ENCODE peak calls at places on chromosomes 6 and 20, in nine cellular contexts. One of them, this sample, is unnamed.

GRCh38 chr20:36573103-36573797 is at the start of gene TGIF2:
- DNase-seq in H1: peak
- DNase-seq in body of pancreas: peak
- DNase-seq in spleen: peak
- DNase-seq in stomach: peak
- DNase-seq in Peyer's patch: peak
- DNase-seq in NB4: peak
- DNase-seq in ovary: peak
- DNase-seq in A549: peak
- DNase-seq in this sample: peak

GRCh38 chr6:163469459-163469858 is 54.9 kb downstream of the QKI start:
- DNase-seq in H1: no peak
- DNase-seq in body of pancreas: no peak
- DNase-seq in spleen: no peak
- DNase-seq in stomach: no peak
- DNase-seq in Peyer's patch: no peak
- DNase-seq in NB4: no peak
- DNase-seq in ovary: no peak
- DNase-seq in A549: no peak
- DNase-seq in this sample: no peak

GRCh38 chr6:54095740-54096139 is 15.5 kb upstream of the MLIP start:
- DNase-seq in H1: no peak
- DNase-seq in body of pancreas: no peak
- DNase-seq in spleen: no peak
- DNase-seq in stomach: no peak
- DNase-seq in Peyer's patch: no peak
- DNase-seq in NB4: no peak
- DNase-seq in ovary: no peak
- DNase-seq in A549: no peak
- DNase-seq in this sample: no peak

GRCh38 chr6:162177733-162178132 is 549.8 kb downstream of the PRKN start:
- DNase-seq in H1: no peak
- DNase-seq in body of pancreas: peak
- DNase-seq in spleen: no peak
- DNase-seq in stomach: no peak
- DNase-seq in Peyer's patch: no peak
- DNase-seq in NB4: peak
- DNase-seq in ovary: no peak
- DNase-seq in A549: no peak
- DNase-seq in this sample: no peak

GRCh38 chr6:77026341-77026740 is 436.9 kb downstream of the HTR1B start:
- DNase-seq in H1: no peak
- DNase-seq in body of pancreas: no peak
- DNase-seq in spleen: no peak
- DNase-seq in stomach: no peak
- DNase-seq in Peyer's patch: no peak
- DNase-seq in NB4: no peak
- DNase-seq in ovary: no peak
- DNase-seq in A549: no peak
- DNase-seq in this sample: no peak

GRCh38 chr6:169288591-169288990 is 34.9 kb upstream of the THBS2 start:
- DNase-seq in H1: no peak
- DNase-seq in body of pancreas: no peak
- DNase-seq in spleen: no peak
- DNase-seq in stomach: no peak
- DNase-seq in Peyer's patch: no peak
- DNase-seq in NB4: no peak
- DNase-seq in ovary: no peak
- DNase-seq in A549: no peak
- DNase-seq in this sample: no peak

GRCh38 chr6:89834884-89835792 is 5.5 kb downstream of the CASP8AP2 start:
- DNase-seq in H1: no peak
- DNase-seq in body of pancreas: no peak
- DNase-seq in spleen: no peak
- DNase-seq in stomach: no peak
- DNase-seq in Peyer's patch: peak
- DNase-seq in NB4: no peak
- DNase-seq in ovary: no peak
- DNase-seq in A549: no peak
- DNase-seq in this sample: no peak

GRCh38 chr6:45420083-45420908 is 42.6 kb upstream of the SUPT3H start:
- DNase-seq in H1: no peak
- DNase-seq in body of pancreas: peak
- DNase-seq in spleen: peak
- DNase-seq in stomach: no peak
- DNase-seq in Peyer's patch: peak
- DNase-seq in NB4: peak
- DNase-seq in ovary: peak
- DNase-seq in A549: no peak
- DNase-seq in this sample: peak

GRCh38 chr6:37952027-37952426 is 132.5 kb downstream of the ZFAND3 start:
- DNase-seq in H1: no peak
- DNase-seq in body of pancreas: no peak
- DNase-seq in spleen: no peak
- DNase-seq in stomach: no peak
- DNase-seq in Peyer's patch: no peak
- DNase-seq in NB4: no peak
- DNase-seq in ovary: no peak
- DNase-seq in A549: no peak
- DNase-seq in this sample: no peak

GRCh38 chr6:62283828-62284411 is 2.1 kb downstream of the KHDRBS2 start:
- DNase-seq in H1: no peak
- DNase-seq in body of pancreas: no peak
- DNase-seq in spleen: no peak
- DNase-seq in stomach: no peak
- DNase-seq in Peyer's patch: no peak
- DNase-seq in NB4: peak
- DNase-seq in ovary: no peak
- DNase-seq in A549: peak
- DNase-seq in this sample: no peak

GRCh38 chr20:33627577-33628216 is 34.4 kb upstream of the C20orf144 start:
- DNase-seq in H1: no peak
- DNase-seq in body of pancreas: no peak
- DNase-seq in spleen: no peak
- DNase-seq in stomach: no peak
- DNase-seq in Peyer's patch: no peak
- DNase-seq in NB4: no peak
- DNase-seq in ovary: no peak
- DNase-seq in A549: no peak
- DNase-seq in this sample: no peak

GRCh38 chr6:5626727-5627426 is 365.6 kb downstream of the FARS2 start:
- DNase-seq in H1: no peak
- DNase-seq in body of pancreas: no peak
- DNase-seq in spleen: no peak
- DNase-seq in stomach: no peak
- DNase-seq in Peyer's patch: no peak
- DNase-seq in NB4: no peak
- DNase-seq in ovary: no peak
- DNase-seq in A549: no peak
- DNase-seq in this sample: no peak

GRCh38 chr20:38982291-38982690 is 20.1 kb downstream of the DHX35 start:
- DNase-seq in H1: no peak
- DNase-seq in body of pancreas: no peak
- DNase-seq in spleen: no peak
- DNase-seq in stomach: no peak
- DNase-seq in Peyer's patch: no peak
- DNase-seq in NB4: no peak
- DNase-seq in ovary: no peak
- DNase-seq in A549: no peak
- DNase-seq in this sample: no peak

GRCh38 chr6:36671687-36672375 is 6.7 kb upstream of the CDKN1A start:
- DNase-seq in H1: no peak
- DNase-seq in body of pancreas: no peak
- DNase-seq in spleen: no peak
- DNase-seq in stomach: no peak
- DNase-seq in Peyer's patch: no peak
- DNase-seq in NB4: peak
- DNase-seq in ovary: no peak
- DNase-seq in A549: no peak
- DNase-seq in this sample: no peak

GRCh38 chr6:79878142-79878748 is 69.1 kb downstream of the ELOVL4 start:
- DNase-seq in H1: no peak
- DNase-seq in body of pancreas: peak
- DNase-seq in spleen: no peak
- DNase-seq in stomach: peak
- DNase-seq in Peyer's patch: no peak
- DNase-seq in NB4: no peak
- DNase-seq in ovary: no peak
- DNase-seq in A549: no peak
- DNase-seq in this sample: peak

GRCh38 chr6:94813806-94814205 is 763.5 kb upstream of the MANEA start:
- DNase-seq in H1: no peak
- DNase-seq in body of pancreas: no peak
- DNase-seq in spleen: no peak
- DNase-seq in stomach: no peak
- DNase-seq in Peyer's patch: no peak
- DNase-seq in NB4: no peak
- DNase-seq in ovary: no peak
- DNase-seq in A549: no peak
- DNase-seq in this sample: no peak

GRCh38 chr20:52975024-52975732 is 3.0 kb downstream of the TSHZ2 start:
- DNase-seq in H1: no peak
- DNase-seq in body of pancreas: no peak
- DNase-seq in spleen: no peak
- DNase-seq in stomach: peak
- DNase-seq in Peyer's patch: no peak
- DNase-seq in NB4: no peak
- DNase-seq in ovary: peak
- DNase-seq in A549: no peak
- DNase-seq in this sample: no peak

GRCh38 chr20:47133809-47134456 is 222.6 kb downstream of the ZMYND8 start:
- DNase-seq in H1: no peak
- DNase-seq in body of pancreas: no peak
- DNase-seq in spleen: no peak
- DNase-seq in stomach: no peak
- DNase-seq in Peyer's patch: no peak
- DNase-seq in NB4: no peak
- DNase-seq in ovary: no peak
- DNase-seq in A549: peak
- DNase-seq in this sample: no peak

DNA sequence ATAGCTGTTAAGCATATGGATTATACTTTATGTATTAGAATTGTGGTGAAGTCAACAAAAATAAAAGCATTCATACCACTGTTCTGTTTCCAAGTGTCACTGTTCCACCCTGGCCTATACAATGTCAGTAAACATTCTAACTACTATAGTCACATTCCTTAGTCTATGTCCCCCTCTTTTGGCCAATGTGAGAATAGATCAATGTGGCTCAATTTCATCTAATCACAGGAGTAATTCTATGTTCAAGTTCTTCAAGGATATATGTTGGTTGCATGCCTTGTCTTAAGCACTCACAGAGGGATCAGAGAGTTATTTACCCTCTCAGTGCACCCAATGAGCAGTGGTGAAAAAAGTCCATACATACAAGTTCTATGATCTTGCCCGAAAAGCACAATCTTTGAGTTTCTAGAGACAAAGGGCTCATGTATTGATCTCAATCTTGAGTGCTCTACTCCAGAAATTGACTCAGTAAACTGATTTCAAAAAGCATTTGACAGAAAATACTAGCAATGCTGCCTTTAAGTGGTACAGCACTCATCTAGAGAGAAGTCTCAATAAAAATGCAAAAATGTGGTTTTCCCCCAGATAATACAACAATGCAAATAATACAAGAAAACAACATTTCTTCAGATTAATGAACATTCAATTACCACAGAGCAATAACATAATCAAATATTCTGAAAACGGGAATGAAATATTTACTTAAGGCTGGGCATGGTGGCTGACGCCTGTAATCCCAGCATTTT is 16.5 kb downstream of the SMLR1 start:
- DNase-seq in H1: no peak
- DNase-seq in body of pancreas: peak
- DNase-seq in spleen: no peak
- DNase-seq in stomach: no peak
- DNase-seq in Peyer's patch: no peak
- DNase-seq in NB4: peak
- DNase-seq in ovary: no peak
- DNase-seq in A549: peak
- DNase-seq in this sample: no peak
- TF ChIP-seq POLR2A in H1: no peak
- TF ChIP-seq POLR2A in body of pancreas: no peak
- TF ChIP-seq POLR2A in spleen: no peak
- TF ChIP-seq POLR2A in stomach: no peak
- TF ChIP-seq POLR2A in Peyer's patch: no peak
- TF ChIP-seq POLR2A in NB4: no peak
- TF ChIP-seq POLR2A in ovary: no peak
- TF ChIP-seq POLR2A in A549: no peak
- TF ChIP-seq POLR2A in this sample: no peak

GRCh38 chr20:62652051-62652893 is 10.0 kb downstream of the SLCO4A1 start:
- DNase-seq in H1: no peak
- DNase-seq in body of pancreas: peak
- DNase-seq in spleen: peak
- DNase-seq in stomach: peak
- DNase-seq in Peyer's patch: peak
- DNase-seq in NB4: no peak
- DNase-seq in ovary: peak
- DNase-seq in A549: peak
- DNase-seq in this sample: peak
- TF ChIP-seq POLR2A in H1: no peak
- TF ChIP-seq POLR2A in body of pancreas: peak
- TF ChIP-seq POLR2A in spleen: no peak
- TF ChIP-seq POLR2A in stomach: no peak
- TF ChIP-seq POLR2A in Peyer's patch: peak
- TF ChIP-seq POLR2A in NB4: no peak
- TF ChIP-seq POLR2A in ovary: peak
- TF ChIP-seq POLR2A in A549: no peak
- TF ChIP-seq POLR2A in this sample: peak

GRCh38 chr6:44247338-44248302 is 719 bp downstream of the HSP90AB1 start:
- DNase-seq in H1: no peak
- DNase-seq in body of pancreas: peak
- DNase-seq in spleen: peak
- DNase-seq in stomach: peak
- DNase-seq in Peyer's patch: peak
- DNase-seq in NB4: peak
- DNase-seq in ovary: peak
- DNase-seq in A549: peak
- DNase-seq in this sample: peak
- TF ChIP-seq POLR2A in H1: no peak
- TF ChIP-seq POLR2A in body of pancreas: no peak
- TF ChIP-seq POLR2A in spleen: no peak
- TF ChIP-seq POLR2A in stomach: no peak
- TF ChIP-seq POLR2A in Peyer's patch: no peak
- TF ChIP-seq POLR2A in NB4: no peak
- TF ChIP-seq POLR2A in ovary: peak
- TF ChIP-seq POLR2A in A549: peak
- TF ChIP-seq POLR2A in this sample: no peak

DNA sequence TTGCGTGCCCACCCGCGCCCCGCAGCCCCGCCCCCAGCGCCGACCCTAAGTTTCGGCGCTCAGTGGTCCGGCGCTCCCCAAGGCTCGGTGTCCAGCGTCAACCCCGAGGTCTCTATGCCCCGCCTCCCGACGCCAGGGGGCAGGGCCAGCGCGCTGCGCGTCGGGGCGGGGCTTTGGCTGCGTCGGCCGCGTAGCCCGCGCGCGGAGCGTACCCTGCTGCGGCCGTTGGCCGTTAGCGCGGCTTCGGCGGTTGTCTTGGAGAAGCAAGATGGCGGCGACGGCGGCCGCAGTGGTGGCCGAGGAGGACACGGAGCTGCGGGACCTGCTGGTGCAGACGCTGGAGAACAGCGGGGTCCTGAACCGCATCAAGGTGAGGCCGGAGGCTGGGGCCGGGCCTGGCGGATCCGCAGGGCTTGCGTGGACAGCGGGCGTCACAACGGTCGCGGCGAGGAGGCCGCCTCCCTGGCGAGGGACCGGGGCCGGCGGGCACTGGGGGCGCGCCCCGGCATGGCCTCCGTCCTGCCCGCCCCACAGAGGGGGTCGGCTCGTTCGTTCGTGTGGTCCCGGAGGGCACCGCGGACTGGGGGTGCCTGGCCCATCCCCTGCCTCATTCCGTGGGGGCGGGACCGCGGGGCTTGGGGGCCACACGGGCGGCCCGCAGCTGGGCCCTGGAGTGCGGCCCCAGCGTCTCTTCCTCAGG is at the start of gene CEP43:
- DNase-seq in H1: peak
- DNase-seq in body of pancreas: peak
- DNase-seq in spleen: peak
- DNase-seq in stomach: peak
- DNase-seq in Peyer's patch: peak
- DNase-seq in NB4: peak
- DNase-seq in ovary: peak
- DNase-seq in A549: peak
- DNase-seq in this sample: peak
- TF ChIP-seq POLR2A in H1: peak
- TF ChIP-seq POLR2A in body of pancreas: peak
- TF ChIP-seq POLR2A in spleen: no peak
- TF ChIP-seq POLR2A in stomach: no peak
- TF ChIP-seq POLR2A in Peyer's patch: no peak
- TF ChIP-seq POLR2A in NB4: peak
- TF ChIP-seq POLR2A in ovary: no peak
- TF ChIP-seq POLR2A in A549: peak
- TF ChIP-seq POLR2A in this sample: no peak